ENCODE peak calls at places on chromosomes 12 and 14, in five cellular contexts. One of them, this sample, is unnamed.

GRCh38 chr12:84730561-84731162 is 181.9 kb downstream of the SLC6A15 start:
- DNase-seq in ACHN: no peak
- DNase-seq in T-helper 9 cell: no peak
- DNase-seq in activated CD4-positive, alpha-beta T cell treated with anti-CD3 and anti-CD28 coated beads, Interleukin-2, amount 50 U/mL, for 1 hour: no peak
- DNase-seq in HT1080: no peak
- DNase-seq in this sample: no peak

GRCh38 chr12:109539508-109539907 is 33.8 kb downstream of the MMAB start:
- DNase-seq in HT1080: peak
- DNase-seq in activated CD4-positive, alpha-beta T cell treated with anti-CD3 and anti-CD28 coated beads, Interleukin-2, amount 50 U/mL, for 1 hour: no peak
- DNase-seq in T-helper 9 cell: no peak
- DNase-seq in ACHN: no peak
- DNase-seq in this sample: no peak

GRCh38 chr12:89862511-89863331 is 154.1 kb upstream of the ATP2B1 start:
- DNase-seq in T-helper 9 cell: peak
- DNase-seq in ACHN: no peak
- DNase-seq in activated CD4-positive, alpha-beta T cell treated with anti-CD3 and anti-CD28 coated beads, Interleukin-2, amount 50 U/mL, for 1 hour: peak
- DNase-seq in HT1080: no peak
- DNase-seq in this sample: no peak

GRCh38 chr12:127964717-127965116 is 302.3 kb upstream of the TMEM132C start:
- DNase-seq in HT1080: peak
- DNase-seq in ACHN: peak
- DNase-seq in activated CD4-positive, alpha-beta T cell treated with anti-CD3 and anti-CD28 coated beads, Interleukin-2, amount 50 U/mL, for 1 hour: no peak
- DNase-seq in T-helper 9 cell: no peak
- DNase-seq in this sample: no peak

GRCh38 chr14:95240859-95241813 is 78.6 kb downstream of the CLMN start:
- DNase-seq in ACHN: no peak
- DNase-seq in HT1080: no peak
- DNase-seq in activated CD4-positive, alpha-beta T cell treated with anti-CD3 and anti-CD28 coated beads, Interleukin-2, amount 50 U/mL, for 1 hour: no peak
- DNase-seq in T-helper 9 cell: no peak
- DNase-seq in this sample: no peak

GRCh38 chr14:65077318-65077717 is 25.0 kb downstream of the MAX start:
- DNase-seq in HT1080: no peak
- DNase-seq in T-helper 9 cell: no peak
- DNase-seq in ACHN: no peak
- DNase-seq in activated CD4-positive, alpha-beta T cell treated with anti-CD3 and anti-CD28 coated beads, Interleukin-2, amount 50 U/mL, for 1 hour: no peak
- DNase-seq in this sample: no peak

GRCh38 chr12:93139028-93139665 is 210.1 kb upstream of the EEA1 start:
- DNase-seq in activated CD4-positive, alpha-beta T cell treated with anti-CD3 and anti-CD28 coated beads, Interleukin-2, amount 50 U/mL, for 1 hour: no peak
- DNase-seq in T-helper 9 cell: no peak
- DNase-seq in ACHN: peak
- DNase-seq in HT1080: no peak
- DNase-seq in this sample: no peak

GRCh38 chr12:92640686-92641085 is 62.1 kb upstream of the PLEKHG7 start:
- DNase-seq in activated CD4-positive, alpha-beta T cell treated with anti-CD3 and anti-CD28 coated beads, Interleukin-2, amount 50 U/mL, for 1 hour: no peak
- DNase-seq in T-helper 9 cell: no peak
- DNase-seq in HT1080: no peak
- DNase-seq in ACHN: no peak
- DNase-seq in this sample: no peak

GRCh38 chr12:80721326-80721725 is 4.6 kb downstream of the MYF5 start:
- DNase-seq in ACHN: no peak
- DNase-seq in HT1080: no peak
- DNase-seq in T-helper 9 cell: no peak
- DNase-seq in activated CD4-positive, alpha-beta T cell treated with anti-CD3 and anti-CD28 coated beads, Interleukin-2, amount 50 U/mL, for 1 hour: no peak
- DNase-seq in this sample: no peak

GRCh38 chr14:52110441-52111086 is 41.7 kb upstream of the NID2 start:
- DNase-seq in activated CD4-positive, alpha-beta T cell treated with anti-CD3 and anti-CD28 coated beads, Interleukin-2, amount 50 U/mL, for 1 hour: no peak
- DNase-seq in HT1080: no peak
- DNase-seq in T-helper 9 cell: no peak
- DNase-seq in ACHN: no peak
- DNase-seq in this sample: no peak

GRCh38 chr12:93322784-93323183 is 54.9 kb upstream of the NUDT4 start:
- DNase-seq in T-helper 9 cell: no peak
- DNase-seq in activated CD4-positive, alpha-beta T cell treated with anti-CD3 and anti-CD28 coated beads, Interleukin-2, amount 50 U/mL, for 1 hour: no peak
- DNase-seq in ACHN: peak
- DNase-seq in HT1080: peak
- DNase-seq in this sample: peak

GRCh38 chr12:56115329-56115728 is 1.1 kb upstream of the RPL41 start:
- DNase-seq in HT1080: peak
- DNase-seq in ACHN: no peak
- DNase-seq in T-helper 9 cell: no peak
- DNase-seq in activated CD4-positive, alpha-beta T cell treated with anti-CD3 and anti-CD28 coated beads, Interleukin-2, amount 50 U/mL, for 1 hour: no peak
- DNase-seq in this sample: no peak

This sample was measured in foreskin keratinocyte.